ENCODE peak calls at places on chromosomes 5 and 9, in seven cellular contexts. N, P, E, M, K, J and B are unnamed samples.

GRCh38 chr5:176736271-176736965 is 73.9 kb upstream of the UNC5A start:
- DNase-seq in N (no peak), J (no peak), E (no peak), K (peak), M (no peak), P (no peak), B (peak)

GRCh38 chr5:157547909-157548512 is 27.6 kb downstream of the ADAM19 start:
- DNase-seq in J (no peak), P (no peak), E (no peak), K (no peak), N (no peak), M (no peak), B (peak)

GRCh38 chr9:137984005-137984404 is 106.4 kb downstream of the CACNA1B start:
- DNase-seq in N (no peak), K (no peak), J (no peak), M (no peak), P (no peak), E (no peak), B (no peak)

GRCh38 chr5:36444582-36444999 is 142.9 kb upstream of the RANBP3L start:
- DNase-seq in N (peak), P (peak), J (no peak), K (no peak), E (peak), M (no peak), B (no peak)

GRCh38 chr5:146409081-146409671 is 38.0 kb upstream of the TCERG1 start:
- DNase-seq in M (no peak), K (no peak), N (no peak), J (peak), E (peak), P (peak), B (no peak)

GRCh38 chr9:127714916-127715442 is 484 bp downstream of the PTRH1 start:
- DNase-seq in J (peak), E (no peak), P (no peak), M (no peak), K (no peak), N (no peak), B (no peak)

GRCh38 chr5:15366676-15367391 is 133.1 kb upstream of the FBXL7 start:
- DNase-seq in K (no peak), J (no peak), M (no peak), P (no peak), E (peak), N (peak), B (no peak)

GRCh38 chr9:13361076-13361475 is 81.6 kb upstream of the MPDZ start:
- DNase-seq in J (no peak), E (peak), N (no peak), K (no peak), P (no peak), M (no peak), B (no peak)

GRCh38 chr5:165029471-165029870 is 1524.1 kb downstream of the MAT2B start:
- DNase-seq in E (no peak), J (peak), M (no peak), N (peak), K (no peak), P (no peak), B (no peak)

GRCh38 chr9:111114486-111114885 is 76.2 kb upstream of the LPAR1 start:
- DNase-seq in J (no peak), K (no peak), N (no peak), P (no peak), M (no peak), E (no peak), B (no peak)

GRCh38 chr9:92963831-92964606 is 16.7 kb downstream of the FGD3 start:
- DNase-seq in J (no peak), N (no peak), E (no peak), K (peak), M (peak), P (no peak), B (no peak)

GRCh38 chr5:122705876-122706275 is 69.0 kb upstream of the SNX2 start:
- DNase-seq in E (peak), K (no peak), N (peak), P (no peak), M (no peak), J (no peak), B (no peak)

GRCh38 chr5:163473613-163474243 is 13.3 kb downstream of the HMMR start:
- DNase-seq in P (peak), M (peak), J (no peak), K (no peak), N (peak), E (peak), B (no peak)
- TF ChIP-seq CTCF in P (peak), M (peak), J (peak), K (peak), N (peak), E (peak), B (no peak)

GRCh38 chr5:57452885-57453284 is 29.7 kb downstream of the ACTBL2 start:
- DNase-seq in J (no peak), E (no peak), M (no peak), N (peak), K (no peak), P (no peak), B (no peak)

GRCh38 chr5:57448751-57449150 is 33.9 kb downstream of the ACTBL2 start:
- DNase-seq in K (no peak), M (no peak), P (no peak), J (no peak), E (no peak), N (no peak), B (no peak)

GRCh38 chr5:57448287-57448686 is 34.3 kb downstream of the ACTBL2 start:
- DNase-seq in K (no peak), E (no peak), N (no peak), J (no peak), M (no peak), P (no peak), B (no peak)

GRCh38 chr5:57453728-57454127 is 28.9 kb downstream of the ACTBL2 start:
- DNase-seq in E (no peak), J (no peak), P (no peak), K (no peak), M (no peak), N (no peak), B (no peak)

GRCh38 chr5:57450991-57451876 is 31.4 kb downstream of the ACTBL2 start:
- DNase-seq in K (no peak), P (no peak), J (no peak), M (no peak), E (peak), N (peak), B (no peak)
- TF ChIP-seq CTCF in K (no peak), P (no peak), J (no peak), M (no peak), E (no peak), N (no peak), B (no peak)

GRCh38 chr9:114288233-114289051 is 34.5 kb upstream of the ORM1 start:
- DNase-seq in K (peak), J (peak), N (peak), M (no peak), P (peak), E (peak), B (peak)
- TF ChIP-seq CTCF in K (no peak), J (no peak), N (no peak), M (no peak), P (no peak), E (no peak), B (no peak)

GRCh38 chr5:76583163-76584047 is 39.8 kb downstream of the F2RL2 start:
- DNase-seq in N (peak), P (peak), K (no peak), M (no peak), J (no peak), E (peak), B (no peak)
- TF ChIP-seq CTCF in N (peak), P (peak), K (no peak), M (peak), J (peak), E (peak), B (no peak)